ENCODE peak calls at places on chromosomes 2 and 18, in five cellular contexts. L, H, C, X and O are unnamed samples.

GRCh38 chr2:4020649-4021048 is 317.3 kb downstream of the DCDC2C start:
- DNase-seq in L (peak), H (no peak), C (no peak), X (no peak), O (no peak)

GRCh38 chr2:86139981-86140380 is 33.9 kb downstream of the PTCD3 start:
- DNase-seq in L (no peak), H (no peak), C (no peak), X (no peak), O (no peak)

GRCh38 chr18:9000736-9001135 is 101.8 kb upstream of the NDUFV2 start:
- DNase-seq in L (no peak), H (no peak), C (no peak), X (no peak), O (no peak)

GRCh38 chr2:145692971-145693478 is 1173.1 kb upstream of the ZEB2 start:
- DNase-seq in L (no peak), H (no peak), C (no peak), X (no peak), O (no peak)

GRCh38 chr2:29753676-29754444 is 167.5 kb downstream of the ALK start:
- DNase-seq in L (no peak), H (no peak), C (no peak), X (no peak), O (no peak)

GRCh38 chr2:205403244-205403845 is 279.0 kb upstream of the NRP2 start:
- DNase-seq in L (no peak), H (no peak), C (no peak), X (no peak), O (no peak)

GRCh38 chr2:215797676-215798075 is 215.7 kb downstream of the MREG start:
- DNase-seq in L (no peak), H (no peak), C (no peak), X (no peak), O (no peak)

GRCh38 chr2:68837164-68837860 is 33.9 kb downstream of the BMP10 start:
- DNase-seq in L (no peak), H (peak), C (peak), X (no peak), O (peak)

GRCh38 chr18:46622999-46623398 is 34.0 kb downstream of the LOXHD1 start:
- DNase-seq in L (no peak), H (no peak), C (no peak), X (no peak), O (no peak)

GRCh38 chr2:7634370-7634769 is 717.2 kb downstream of the RNF144A start:
- DNase-seq in L (no peak), H (no peak), C (no peak), X (no peak), O (no peak)

GRCh38 chr18:78772369-78773302 is 207.0 kb upstream of the SALL3 start:
- DNase-seq in L (no peak), H (no peak), C (no peak), X (no peak), O (no peak)

GRCh38 chr2:145022671-145023330 is 502.9 kb upstream of the ZEB2 start:
- DNase-seq in L (no peak), H (no peak), C (no peak), X (no peak), O (no peak)

GRCh38 chr2:191247381-191248057 is 2.3 kb downstream of the MYO1B start:
- DNase-seq in L (no peak), H (no peak), C (no peak), X (no peak), O (no peak)

GRCh38 chr2:1489486-1489885 is 76.2 kb downstream of the TPO start:
- DNase-seq in L (no peak), H (no peak), C (no peak), X (no peak), O (no peak)

GRCh38 chr2:228613133-228613532 is 431.6 kb upstream of the SPHKAP start:
- DNase-seq in L (no peak), H (no peak), C (no peak), X (no peak), O (no peak)

GRCh38 chr2:224151161-224151560 is 112.1 kb upstream of the SERPINE2 start:
- DNase-seq in L (no peak), H (no peak), C (no peak), X (no peak), O (no peak)

GRCh38 chr18:44514766-44515165 is 165.9 kb upstream of the SETBP1 start:
- DNase-seq in L (no peak), H (no peak), C (no peak), X (no peak), O (no peak)

GRCh38 chr18:48590678-48591077 is 51.8 kb downstream of the CTIF start:
- DNase-seq in L (no peak), H (no peak), C (no peak), X (no peak), O (no peak)

GRCh38 chr2:71906357-71906973 is 241.2 kb downstream of the CYP26B1 start:
- DNase-seq in L (no peak), H (no peak), C (no peak), X (no peak), O (no peak)

GRCh38 chr2:239306274-239307220 is 94.3 kb downstream of the HDAC4 start:
- DNase-seq in L (no peak), H (no peak), C (no peak), X (no peak), O (no peak)

GRCh38 chr2:161373939-161374338 is 42.2 kb upstream of the TBR1 start:
- DNase-seq in L (no peak), H (no peak), C (no peak), X (no peak), O (no peak)

GRCh38 chr2:113324684-113325160 is 46.0 kb upstream of the PAX8 start:
- DNase-seq in L (no peak), H (peak), C (peak), X (peak), O (no peak)

DNA sequence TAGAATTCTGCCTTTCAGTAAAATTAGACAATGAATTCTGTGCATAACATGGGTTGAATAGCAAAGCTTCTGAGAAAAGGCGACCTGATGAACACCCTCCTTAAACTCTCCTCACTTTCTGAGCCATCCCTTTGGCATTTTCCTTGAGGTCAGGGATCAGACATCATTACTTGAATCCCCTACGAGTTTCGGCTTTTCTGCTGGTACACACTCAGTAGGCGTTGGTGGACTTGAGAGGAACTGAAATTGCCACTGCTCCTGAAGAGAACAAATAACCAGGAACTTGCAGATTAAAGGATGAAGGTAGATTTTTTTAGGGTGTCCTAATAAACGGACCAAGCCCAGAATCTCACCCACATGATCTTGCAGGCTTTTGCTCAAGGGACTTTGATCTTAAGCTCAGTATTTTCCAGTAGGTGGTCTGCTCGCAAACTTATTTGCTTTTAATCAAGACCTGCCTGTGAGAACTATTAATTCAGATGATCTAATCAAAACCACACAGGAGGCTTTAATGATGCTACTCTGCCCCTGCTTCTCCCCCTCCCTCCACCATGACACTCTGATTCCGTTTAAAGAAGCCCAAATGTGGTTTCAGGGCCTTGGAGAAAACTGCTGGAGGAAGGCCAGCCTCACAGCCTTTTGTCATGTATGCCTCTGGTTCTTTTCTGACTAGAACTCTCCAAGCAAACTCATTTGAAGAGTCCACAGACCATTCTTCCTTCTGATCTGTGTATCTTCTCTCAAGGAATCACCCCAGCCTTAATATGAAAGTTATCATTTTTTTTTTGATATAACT is 124.9 kb downstream of the PRKCE start:
- DNase-seq in L (no peak), H (peak), C (no peak), X (no peak), O (no peak)
- H3K27ac ChIP-seq in L (no peak), H (no peak), C (no peak), X (no peak), O (no peak)

GRCh38 chr2:237397072-237397471 is 16.9 kb downstream of the COL6A3 start:
- DNase-seq in L (no peak), H (no peak), C (no peak), X (no peak), O (no peak)

GRCh38 chr2:237403024-237403882 is 10.7 kb downstream of the COL6A3 start:
- DNase-seq in L (no peak), H (peak), C (no peak), X (no peak), O (no peak)

GRCh38 chr2:237405006-237405559 is 8.9 kb downstream of the COL6A3 start:
- DNase-seq in L (no peak), H (peak), C (no peak), X (no peak), O (no peak)

GRCh38 chr2:237404413-237404812 is 9.6 kb downstream of the COL6A3 start:
- DNase-seq in L (no peak), H (no peak), C (no peak), X (no peak), O (no peak)

GRCh38 chr2:237400199-237400598 is 13.8 kb downstream of the COL6A3 start:
- DNase-seq in L (no peak), H (no peak), C (no peak), X (no peak), O (no peak)
- H3K27ac ChIP-seq in L (no peak), H (no peak), C (no peak), X (no peak), O (no peak)

GRCh38 chr18:51082571-51083264 is 52.7 kb downstream of the SMAD4 start:
- DNase-seq in L (no peak), H (no peak), C (no peak), X (no peak), O (no peak)
- H3K27ac ChIP-seq in L (no peak), H (no peak), C (no peak), X (no peak), O (no peak)

GRCh38 chr2:203451011-203451410 is 84.1 kb downstream of the RAPH1 start:
- DNase-seq in L (no peak), H (no peak), C (no peak), X (no peak), O (no peak)
- H3K27ac ChIP-seq in L (no peak), H (no peak), C (no peak), X (no peak), O (no peak)

GRCh38 chr2:182368446-182368845 is 58.4 kb downstream of the PDE1A start:
- DNase-seq in L (no peak), H (no peak), C (no peak), X (no peak), O (no peak)

GRCh38 chr2:182366625-182367024 is 60.2 kb downstream of the PDE1A start:
- DNase-seq in L (no peak), H (no peak), C (no peak), X (no peak), O (no peak)

GRCh38 chr2:182365855-182366254 is 61.0 kb downstream of the PDE1A start:
- DNase-seq in L (no peak), H (no peak), C (no peak), X (no peak), O (no peak)

GRCh38 chr2:182367401-182367800 is 59.4 kb downstream of the PDE1A start:
- DNase-seq in L (no peak), H (no peak), C (no peak), X (no peak), O (no peak)

GRCh38 chr2:182368996-182369395 is 57.8 kb downstream of the PDE1A start:
- DNase-seq in L (no peak), H (no peak), C (no peak), X (no peak), O (no peak)
- H3K27ac ChIP-seq in L (no peak), H (no peak), C (no peak), X (no peak), O (no peak)

DNA sequence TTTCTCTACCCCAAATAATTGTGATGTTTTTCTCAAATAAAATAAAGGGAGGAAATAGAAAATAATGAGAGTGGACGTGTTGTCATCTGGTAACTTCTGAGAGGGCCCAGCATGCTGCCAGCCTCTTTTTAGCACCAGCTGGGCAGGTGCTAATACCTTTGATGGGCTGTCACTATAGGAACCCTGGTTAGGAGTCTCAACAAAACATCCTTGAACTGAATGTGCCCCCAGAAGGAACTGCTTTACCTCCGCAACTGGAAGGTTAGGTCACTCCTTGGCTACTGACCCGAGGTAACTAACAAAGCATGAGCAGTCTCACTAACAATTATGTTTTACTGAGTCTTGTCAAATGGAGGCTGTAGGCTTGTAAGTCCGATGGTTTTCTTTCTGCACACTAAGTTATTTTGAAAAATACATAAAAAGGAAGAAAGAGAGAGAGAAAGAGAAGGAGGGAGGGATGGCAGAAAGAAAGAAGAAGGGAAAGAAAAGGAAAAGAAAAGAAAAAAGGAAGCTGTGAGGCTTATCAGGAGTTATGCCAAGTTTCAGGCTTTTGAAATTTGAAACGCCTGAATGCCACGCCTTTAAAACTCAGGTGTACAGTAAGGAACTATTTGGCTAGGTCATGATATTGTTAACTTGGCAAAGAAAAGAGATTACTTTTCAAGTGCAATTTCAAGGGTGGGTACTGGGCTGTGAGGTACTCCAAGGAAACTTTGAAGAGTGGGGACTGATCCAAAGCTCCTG is 91.0 kb downstream of the TGIF1 start:
- DNase-seq in L (no peak), H (no peak), C (no peak), X (no peak), O (no peak)
- H3K27ac ChIP-seq in L (no peak), H (no peak), C (no peak), X (no peak), O (no peak)

DNA sequence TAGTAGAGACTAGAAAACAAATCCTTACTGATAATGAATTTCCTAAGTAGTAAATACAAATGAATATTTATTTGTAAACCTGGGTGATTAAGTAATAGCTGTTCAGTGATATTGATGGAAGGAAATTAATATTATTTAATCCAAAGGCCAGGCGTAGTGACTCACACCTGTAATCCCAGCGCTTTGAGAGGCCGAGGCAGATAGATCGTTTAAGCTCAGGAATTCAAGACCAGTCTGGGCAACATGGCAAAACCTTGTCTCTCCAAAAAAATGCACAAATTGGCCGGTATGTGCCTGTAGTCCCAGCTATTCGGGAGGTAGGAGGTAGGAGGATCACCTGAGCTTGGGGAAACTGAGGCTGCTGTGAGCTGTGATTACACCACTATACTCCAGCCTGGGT is 228.2 kb downstream of the NEDD4L start:
- DNase-seq in L (no peak), H (no peak), C (no peak), X (no peak), O (no peak)
- H3K27ac ChIP-seq in L (no peak), H (peak), C (no peak), X (peak), O (no peak)

GRCh38 chr2:18046017-18046416 is 167.6 kb downstream of the KCNS3 start:
- DNase-seq in L (no peak), H (no peak), C (no peak), X (no peak), O (no peak)

GRCh38 chr2:18046558-18046957 is 168.1 kb downstream of the KCNS3 start:
- DNase-seq in L (no peak), H (peak), C (no peak), X (no peak), O (no peak)

GRCh38 chr2:18045230-18045629 is 166.8 kb downstream of the KCNS3 start:
- DNase-seq in L (peak), H (no peak), C (no peak), X (no peak), O (no peak)

GRCh38 chr2:18047896-18048657 is 169.6 kb downstream of the KCNS3 start:
- DNase-seq in L (peak), H (peak), C (no peak), X (peak), O (no peak)

GRCh38 chr2:18047114-18047695 is 168.7 kb downstream of the KCNS3 start:
- DNase-seq in L (no peak), H (no peak), C (no peak), X (no peak), O (no peak)
- H3K27ac ChIP-seq in L (no peak), H (peak), C (no peak), X (no peak), O (peak)